ENCODE peak calls at places on chromosomes 3 and 15, in eight cellular contexts. I is activated naive CD4-positive, alpha-beta T cell; N is Daoy; G is omental fat pad; M is GM12865; H is stimulated activated CD4-positive, alpha-beta T cell treated with anti-CD3 and anti-CD28 coated beads, Interleukin-4, amount 100 ng/mL, for 1 hour; E is NCI-H2081; D is posterior cingulate gyrus. W is an unnamed sample.

GRCh38 chr3:123287051-123287961 is 85.6 kb downstream of the SEC22A start:
- DNase-seq in I (no peak), N (no peak), G (no peak), M (no peak), H (no peak), E (no peak), D (peak; percentile 68), W (no peak)

GRCh38 chr3:95609411-95609810 is 1205.0 kb upstream of the EPHA6 start:
- DNase-seq in I (no peak), N (no peak), G (no peak), M (no peak), H (no peak), E (no peak), D (no peak), W (no peak)

GRCh38 chr3:129604223-129604941 is 2.1 kb downstream of the PLXND1 start:
- DNase-seq in I (no peak), N (no peak), G (no peak), M (no peak), H (no peak), E (no peak), D (no peak), W (no peak)

GRCh38 chr3:81477740-81478139 is 283.7 kb downstream of the GBE1 start:
- DNase-seq in I (no peak), N (no peak), G (no peak), M (no peak), H (no peak), E (no peak), D (no peak), W (no peak)

GRCh38 chr15:76176059-76176458 is 116.3 kb downstream of the TMEM266 start:
- DNase-seq in I (no peak), N (no peak), G (no peak), M (no peak), H (no peak), E (no peak), D (no peak), W (no peak)

GRCh38 chr15:40929730-40930429 is 740 bp downstream of the DLL4 start:
- DNase-seq in I (no peak), N (peak; percentile 56), G (no peak), M (no peak), H (no peak), E (no peak), D (peak; percentile 88), W (peak; percentile 74)

GRCh38 chr3:15887261-15887660 is 89.5 kb upstream of the ANKRD28 start:
- DNase-seq in I (no peak), N (no peak), G (no peak), M (no peak), H (no peak), E (no peak), D (no peak), W (no peak)

GRCh38 chr3:55655544-55655943 is 168.4 kb upstream of the WNT5A start:
- DNase-seq in I (no peak), N (no peak), G (no peak), M (no peak), H (no peak), E (no peak), D (no peak), W (no peak)

GRCh38 chr3:52092291-52092660 is 35.9 kb upstream of the DUSP7 start:
- DNase-seq in I (no peak), N (no peak), G (no peak), M (no peak), H (no peak), E (no peak), D (no peak), W (no peak)

GRCh38 chr3:23219117-23219516 is 16.0 kb downstream of the UBE2E2 start:
- DNase-seq in I (no peak), N (peak; percentile 3), G (no peak), M (peak; percentile 57), H (no peak), E (no peak), D (no peak), W (no peak)

GRCh38 chr15:82122754-82123400 is 77.1 kb upstream of the MEX3B start:
- DNase-seq in I (no peak), N (peak; percentile 95), G (no peak), M (no peak), H (no peak), E (no peak), D (no peak), W (no peak)

GRCh38 chr3:36447063-36447462 is 66.8 kb downstream of the STAC start:
- DNase-seq in I (no peak), N (peak; percentile 2), G (no peak), M (no peak), H (no peak), E (no peak), D (no peak), W (no peak)

GRCh38 chr3:117045143-117045542 is 335.6 kb downstream of the TUSC7 start:
- DNase-seq in I (no peak), N (peak; percentile 2), G (no peak), M (no peak), H (no peak), E (no peak), D (no peak), W (no peak)

GRCh38 chr15:78167227-78167888 is 18.2 kb downstream of the IDH3A start:
- DNase-seq in I (no peak), N (no peak), G (no peak), M (peak; percentile 91), H (no peak), E (no peak), D (no peak), W (no peak)

GRCh38 chr3:8579943-8580342 is 64.7 kb downstream of the SSUH2 start:
- DNase-seq in I (no peak), N (no peak), G (no peak), M (no peak), H (no peak), E (no peak), D (no peak), W (no peak)

GRCh38 chr3:65742914-65743313 is 295.8 kb downstream of the MAGI1 start:
- DNase-seq in I (no peak), N (no peak), G (no peak), M (no peak), H (no peak), E (no peak), D (no peak), W (no peak)

GRCh38 chr3:123533554-123534159 is 51.2 kb downstream of the HACD2 start:
- DNase-seq in I (no peak), N (no peak), G (no peak), M (no peak), H (no peak), E (no peak), D (no peak), W (no peak)

GRCh38 chr3:56467108-56467507 is 1.2 kb downstream of the ERC2 start:
- DNase-seq in I (no peak), N (peak; percentile 93), G (peak; percentile 36), M (peak; percentile 65), H (peak; percentile 33), E (peak; percentile 86), D (peak; percentile 98), W (no peak)

GRCh38 chr15:52214553-52214952 is 23.4 kb upstream of the GNB5 start:
- DNase-seq in I (no peak), N (no peak), G (no peak), M (no peak), H (no peak), E (no peak), D (no peak), W (no peak)

GRCh38 chr3:120688121-120688520 is 6.1 kb upstream of the HGD start:
- DNase-seq in I (no peak), N (no peak), G (no peak), M (peak; percentile 63), H (no peak), E (no peak), D (no peak), W (no peak)

GRCh38 chr15:58870451-58870850 is 63.0 kb downstream of the SLTM start:
- DNase-seq in I (no peak), N (no peak), G (no peak), M (no peak), H (no peak), E (no peak), D (no peak), W (peak; percentile 65)

GRCh38 chr15:56325186-56325585 is 40.0 kb upstream of the TEX9 start:
- DNase-seq in I (no peak), N (peak; percentile 14), G (no peak), M (no peak), H (no peak), E (no peak), D (no peak), W (no peak)

GRCh38 chr3:115788921-115789470 is 165.7 kb downstream of the GAP43 start:
- DNase-seq in I (no peak), N (peak; percentile 90), G (no peak), M (no peak), H (no peak), E (no peak), D (no peak), W (no peak)

GRCh38 chr3:16460886-16461285 is 52.6 kb downstream of the RFTN1 start:
- DNase-seq in I (no peak), N (no peak), G (no peak), M (no peak), H (no peak), E (peak; percentile 86), D (no peak), W (no peak)

GRCh38 chr15:101456079-101456791 is 33.3 kb downstream of the PCSK6 start:
- DNase-seq in I (no peak), N (no peak), G (no peak), M (no peak), H (no peak), E (no peak), D (no peak), W (no peak)

GRCh38 chr3:190582667-190583066 is 68.8 kb downstream of the IL1RAP start:
- DNase-seq in I (no peak), N (no peak), G (no peak), M (no peak), H (no peak), E (no peak), D (no peak), W (no peak)

GRCh38 chr15:91956026-91956723 is 102.7 kb downstream of the SLCO3A1 start:
- DNase-seq in I (no peak), N (peak; percentile 40), G (no peak), M (no peak), H (no peak), E (no peak), D (no peak), W (no peak)

GRCh38 chr15:85702321-85703230 is 92.1 kb downstream of the KLHL25 start:
- DNase-seq in I (no peak), N (no peak), G (no peak), M (peak; percentile 71), H (no peak), E (no peak), D (no peak), W (peak; percentile 54)

GRCh38 chr3:16484216-16484615 is 29.3 kb downstream of the RFTN1 start:
- DNase-seq in I (no peak), N (peak; percentile 29), G (no peak), M (no peak), H (no peak), E (no peak), D (no peak), W (no peak)

GRCh38 chr3:87145553-87145952 is 81.6 kb upstream of the CHMP2B start:
- DNase-seq in I (no peak), N (peak; percentile 38), G (no peak), M (peak; percentile 44), H (no peak), E (no peak), D (peak; percentile 70), W (peak; percentile 50)

GRCh38 chr3:188262913-188263683 is 109.1 kb downstream of the LPP start:
- DNase-seq in I (no peak), N (peak; percentile 83), G (no peak), M (no peak), H (no peak), E (peak; percentile 33), D (peak; percentile 87), W (no peak)

GRCh38 chr3:168336276-168336675 is 240.6 kb upstream of the GOLIM4 start:
- DNase-seq in I (no peak), N (no peak), G (no peak), M (no peak), H (no peak), E (no peak), D (no peak), W (no peak)

GRCh38 chr15:99137111-99137546 is 32.2 kb downstream of the SYNM start:
- DNase-seq in I (no peak), N (no peak), G (no peak), M (no peak), H (no peak), E (peak; percentile 96), D (peak; percentile 79), W (no peak)